ENCODE peak calls at places on chromosomes 5 and 9, in ten cellular contexts. A is cardiac fibroblast, N is right atrium auricular region, J is heart left ventricle, U is lower leg skin, T is psoas muscle, Z is AG09309, Y is neural progenitor cell, B is colonic mucosa, X is astrocyte of the cerebellum. M is an unnamed sample.

GRCh38 chr9:95645992-95646391 is 129.2 kb upstream of the PTCH1 start:
- DNase-seq in X (peak; percentile 53), A (peak; percentile 13), N (no peak), B (no peak), T (no peak), Z (no peak), U (no peak), Y (no peak), J (no peak), M (no peak)

GRCh38 chr5:180007582-180007981 is 64.0 kb downstream of the RNF130 start:
- DNase-seq in N (no peak), Z (no peak), U (no peak), A (no peak), Y (peak; percentile 77), J (peak; percentile 15), T (no peak), X (no peak), B (no peak), M (no peak)

GRCh38 chr5:143274952-143275351 is 128.5 kb downstream of the NR3C1 start:
- DNase-seq in J (no peak), A (no peak), N (no peak), Y (no peak), Z (no peak), X (no peak), B (no peak), T (no peak), U (no peak), M (no peak)

GRCh38 chr5:50967388-50968039 is 301.1 kb downstream of the PARP8 start:
- DNase-seq in X (no peak), U (no peak), A (no peak), N (no peak), Y (peak; percentile 58), Z (no peak), T (no peak), J (no peak), B (peak; percentile 32), M (no peak)

GRCh38 chr5:172110921-172111873 is 76.8 kb downstream of the STK10 start:
- DNase-seq in Z (no peak), A (peak; percentile 55), X (no peak), J (no peak), T (peak; percentile 45), N (no peak), U (no peak), B (peak; percentile 55), Y (peak; percentile 28), M (peak; percentile 81)

GRCh38 chr5:131968396-131968954 is 23.0 kb upstream of the MEIKIN start:
- DNase-seq in U (no peak), B (no peak), J (no peak), A (no peak), Z (no peak), Y (no peak), T (no peak), X (peak; percentile 79), N (no peak), M (peak; percentile 63)

GRCh38 chr5:66407739-66408138 is 188.5 kb upstream of the MAST4 start:
- DNase-seq in X (no peak), U (no peak), Y (no peak), J (no peak), N (no peak), Z (no peak), T (no peak), B (no peak), A (no peak), M (no peak)

GRCh38 chr9:89896806-89897340 is 292.1 kb downstream of the GADD45G start:
- DNase-seq in B (no peak), N (no peak), Z (no peak), J (no peak), Y (no peak), U (peak; percentile 66), A (no peak), X (no peak), T (no peak), M (no peak)

GRCh38 chr5:102453716-102454115 is 45.1 kb downstream of the SLCO6A1 start:
- DNase-seq in X (peak; percentile 1), U (no peak), A (peak; percentile 1), Y (no peak), Z (no peak), N (no peak), J (no peak), T (no peak), B (no peak), M (no peak)

GRCh38 chr9:98933185-98933584 is 10.5 kb upstream of the COL15A1 start:
- DNase-seq in Y (no peak), Z (no peak), A (no peak), T (no peak), X (no peak), B (no peak), U (no peak), J (no peak), N (no peak), M (no peak)

GRCh38 chr5:78905084-78905938 is 79.8 kb downstream of the ARSB start:
- DNase-seq in Z (no peak), U (no peak), A (no peak), N (no peak), B (no peak), X (no peak), Y (no peak), J (no peak), T (no peak), M (peak; percentile 18)

GRCh38 chr9:82363666-82364065 is 375.1 kb downstream of the SPATA31D1 start:
- DNase-seq in Y (no peak), U (no peak), J (no peak), X (no peak), N (no peak), A (no peak), T (no peak), B (no peak), Z (no peak), M (no peak)

GRCh38 chr9:68416891-68417570 is 60.6 kb downstream of the PGM5 start:
- DNase-seq in X (no peak), J (no peak), Z (no peak), U (no peak), N (no peak), T (no peak), A (no peak), Y (peak; percentile 58), B (no peak), M (peak; percentile 3)

GRCh38 chr9:137423001-137423809 is at the start of the genes EXD3 and NOXA1:
- DNase-seq in Y (peak; percentile 98), B (peak; percentile 96), X (peak; percentile 70), T (peak; percentile 94), N (peak; percentile 88), J (peak; percentile 94), A (peak; percentile 95), U (peak; percentile 98), Z (peak; percentile 52), M (peak; percentile 89)

GRCh38 chr9:72894342-72894741 is 58.5 kb downstream of the ALDH1A1 start:
- DNase-seq in U (no peak), X (peak; percentile 49), Z (peak; percentile 27), T (no peak), B (no peak), J (no peak), Y (peak; percentile 82), A (no peak), N (no peak), M (peak; percentile 64)

GRCh38 chr9:102587231-102587630 is 407.9 kb upstream of the CYLC2 start:
- DNase-seq in T (no peak), B (no peak), Y (no peak), Z (no peak), N (no peak), A (no peak), U (no peak), X (no peak), J (no peak), M (no peak)

GRCh38 chr9:130347036-130347435 is 81.5 kb downstream of the HMCN2 start:
- DNase-seq in A (no peak), T (no peak), Y (no peak), J (no peak), B (no peak), N (no peak), Z (no peak), U (no peak), X (no peak), M (no peak)

DNA sequence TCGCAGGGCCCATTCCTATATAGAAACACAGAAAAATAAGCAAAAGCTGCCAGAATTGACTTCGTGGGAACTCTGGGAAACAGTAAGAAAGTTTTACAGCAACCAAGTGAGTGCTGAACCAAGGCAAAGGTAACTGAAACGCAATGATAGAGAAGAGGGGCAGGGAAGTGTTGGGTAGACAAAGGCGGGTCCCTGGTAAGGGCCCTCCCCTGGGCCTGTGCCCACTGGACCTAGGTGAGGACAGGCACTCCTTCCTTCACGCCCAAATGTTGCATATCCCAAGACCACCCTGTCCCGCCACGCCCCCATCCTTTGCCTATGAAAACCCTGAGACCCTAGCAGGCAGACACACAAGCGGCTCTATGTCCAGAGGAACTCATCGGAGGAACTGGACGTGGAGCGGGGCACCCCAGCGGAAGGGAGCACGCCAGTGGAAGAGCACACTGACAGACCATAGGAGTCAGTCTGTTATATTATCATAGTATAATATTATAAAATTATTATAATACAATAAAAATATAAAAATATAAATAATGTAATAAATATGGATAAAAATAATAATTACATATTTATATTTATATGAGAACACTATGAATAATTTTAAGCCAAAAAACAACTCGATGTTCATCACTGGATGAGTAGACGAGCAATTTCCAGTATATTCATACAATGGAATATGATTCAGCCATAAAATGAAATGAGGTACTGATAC is 27.9 kb downstream of the CDKN2A start:
- DNase-seq in U (no peak), T (no peak), A (no peak), Z (no peak), N (no peak), Y (peak; percentile 14), B (no peak), X (no peak), J (no peak), M (no peak)
- H3K4me3 ChIP-seq in U (no peak overlapping the region), T (no peak overlapping the region), A (no peak overlapping the region), Z (no peak overlapping the region), N (no peak overlapping the region), Y (no peak overlapping the region), B (no peak overlapping the region), X (no peak overlapping the region), J (no peak overlapping the region), M (no peak overlapping the region)

DNA sequence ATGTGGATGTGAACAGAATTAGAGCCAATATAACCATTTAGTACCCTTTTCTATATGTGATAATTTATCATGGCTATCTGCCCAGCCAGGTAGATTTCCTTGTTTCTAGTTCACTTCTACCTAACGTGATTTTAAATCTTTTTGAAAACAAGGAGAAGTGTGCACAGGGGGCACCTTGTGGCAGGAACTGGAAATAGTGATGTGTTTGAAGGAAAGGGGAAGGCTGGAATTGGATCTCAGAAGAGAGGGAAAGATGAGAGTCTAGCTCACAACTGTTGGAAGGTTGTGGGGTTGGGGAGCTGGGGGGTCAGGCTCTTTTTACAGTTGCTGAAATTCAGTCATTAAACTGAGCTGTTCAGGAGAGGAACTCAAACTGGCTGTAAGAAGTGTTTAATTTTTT is 219.5 kb downstream of the KCTD16 start:
- DNase-seq in X (no peak), J (no peak), Z (no peak), T (no peak), B (no peak), Y (peak; percentile 23), A (no peak), N (no peak), U (no peak), M (peak; percentile 1)
- TF ChIP-seq CTCF in X (peak; percentile 43), J (no peak), Z (peak; percentile 34), T (no peak), B (peak; percentile 21), Y (peak; percentile 51), A (peak; percentile 35), N (no peak), U (no peak), M (peak; percentile 34)

GRCh38 chr5:138844812-138845513 is 30.2 kb downstream of the LRRTM2 start:
- DNase-seq in T (no peak), Y (no peak), X (peak; percentile 59), B (no peak), Z (peak; percentile 44), U (no peak), N (no peak), A (peak; percentile 67), J (no peak), M (peak; percentile 76)
- H3K4me3 ChIP-seq in T (peak overlapping the region; percentile 33), Y (no peak overlapping the region), X (no peak overlapping the region), B (no peak overlapping the region), Z (no peak overlapping the region), U (no peak overlapping the region), N (no peak overlapping the region), A (no peak overlapping the region), J (no peak overlapping the region), M (no peak overlapping the region)

GRCh38 chr5:145449794-145450193 is 385.3 kb downstream of the PRELID2 start:
- DNase-seq in Z (no peak), U (no peak), Y (no peak), N (no peak), A (no peak), T (no peak), B (no peak), J (no peak), X (no peak), M (no peak)
- TF ChIP-seq CTCF in Z (peak; percentile 38), U (no peak), Y (no peak), N (no peak), A (no peak), T (no peak), B (no peak), J (no peak), X (no peak), M (peak; percentile 10)